ENCODE peak calls at places on chromosomes 11 and 22, in four cellular contexts. N, D, F and Z are unnamed samples. For H3K4me1, the result is how much of the 10 kb centered on the place peaks cover.

GRCh38 chr22:28931844-28932561 is 48.6 kb downstream of the ZNRF3 start:
- DNase-seq in N (no peak), D (no peak), F (no peak), Z (no peak)

GRCh38 chr22:31137721-31138120 is 2.6 kb downstream of the PLA2G3 start:
- DNase-seq in N (no peak), D (no peak), F (no peak), Z (no peak)

GRCh38 chr22:21698430-21699329 is 32.9 kb downstream of the PPIL2 start:
- DNase-seq in N (no peak), D (peak), F (no peak), Z (peak)

GRCh38 chr22:24134090-24134846 is 47.0 kb upstream of the SUSD2 start:
- DNase-seq in N (no peak), D (peak), F (no peak), Z (no peak)

GRCh38 chr11:72683782-72684200 is 9.6 kb upstream of the PDE2A start:
- DNase-seq in N (peak), D (peak), F (peak), Z (peak)

GRCh38 chr22:19447388-19448075 is at the start of gene C22orf39:
- DNase-seq in N (peak), D (peak), F (peak), Z (peak)

GRCh38 chr22:39622881-39623367 is 52.4 kb downstream of the CACNA1I start:
- DNase-seq in N (peak), D (peak), F (peak), Z (peak)

GRCh38 chr11:74493816-74494630 is 499 bp upstream of the LIPT2 start:
- DNase-seq in N (no peak), D (no peak), F (peak), Z (no peak)

GRCh38 chr11:2529636-2530035 is 84.8 kb downstream of the KCNQ1 start:
- DNase-seq in N (no peak), D (peak), F (peak), Z (no peak)

GRCh38 chr22:37196539-37197450 is 8.7 kb upstream of the C1QTNF6 start:
- DNase-seq in N (peak), D (peak), F (peak), Z (peak)

GRCh38 chr11:126282742-126283591 is at the start of gene TIRAP:
- DNase-seq in N (peak), D (peak), F (peak), Z (peak)

GRCh38 chr11:13256216-13256615 is 21.4 kb upstream of the BMAL1 start:
- DNase-seq in N (no peak), D (no peak), F (no peak), Z (no peak)

GRCh38 chr22:40818192-40818746 is 877 bp downstream of the SLC25A17 start:
- DNase-seq in N (no peak), D (no peak), F (no peak), Z (no peak)

GRCh38 chr22:11253000-11253511 is 4274.9 kb upstream of the OR11H1 start:
- DNase-seq in N (no peak), D (no peak), F (peak), Z (no peak)

GRCh38 chr11:125338435-125338834 is 157.6 kb downstream of the FEZ1 start:
- DNase-seq in N (no peak), D (no peak), F (no peak), Z (no peak)

GRCh38 chr22:47966316-47966715 is 1203.9 kb downstream of the TBC1D22A start:
- DNase-seq in N (no peak), D (no peak), F (no peak), Z (no peak)

GRCh38 chr11:14312736-14313438 is 46.1 kb downstream of the RRAS2 start:
- DNase-seq in N (no peak), D (no peak), F (no peak), Z (no peak)

GRCh38 chr11:3021125-3021524 is 29.0 kb upstream of the NAP1L4 start:
- DNase-seq in N (no peak), D (no peak), F (peak), Z (no peak)

GRCh38 chr11:110249066-110249465 is 47.3 kb downstream of the RDX start:
- DNase-seq in N (no peak), D (no peak), F (no peak), Z (no peak)

GRCh38 chr11:66815646-66816045 is 27.6 kb upstream of the RCE1 start:
- DNase-seq in N (no peak), D (no peak), F (no peak), Z (no peak)

GRCh38 chr22:31173386-31174145 is 13.6 kb downstream of the RNF185 start:
- DNase-seq in N (no peak), D (no peak), F (no peak), Z (no peak)

GRCh38 chr11:58579192-58580129 is 598 bp downstream of the ZFP91 start:
- DNase-seq in N (peak), D (peak), F (peak), Z (peak)

GRCh38 chr22:44147821-44148574 is 32.7 kb upstream of the PARVG start:
- DNase-seq in N (no peak), D (no peak), F (no peak), Z (no peak)

GRCh38 chr11:74388678-74389327 is 9.4 kb downstream of the PGM2L1 start:
- DNase-seq in N (peak), D (no peak), F (peak), Z (peak)

GRCh38 chr22:28948404-28948803 is 65.0 kb downstream of the ZNRF3 start:
- DNase-seq in N (no peak), D (no peak), F (no peak), Z (no peak)

GRCh38 chr11:24509114-24509513 is 12.3 kb downstream of the LUZP2 start:
- DNase-seq in N (no peak), D (no peak), F (no peak), Z (no peak)

DNA sequence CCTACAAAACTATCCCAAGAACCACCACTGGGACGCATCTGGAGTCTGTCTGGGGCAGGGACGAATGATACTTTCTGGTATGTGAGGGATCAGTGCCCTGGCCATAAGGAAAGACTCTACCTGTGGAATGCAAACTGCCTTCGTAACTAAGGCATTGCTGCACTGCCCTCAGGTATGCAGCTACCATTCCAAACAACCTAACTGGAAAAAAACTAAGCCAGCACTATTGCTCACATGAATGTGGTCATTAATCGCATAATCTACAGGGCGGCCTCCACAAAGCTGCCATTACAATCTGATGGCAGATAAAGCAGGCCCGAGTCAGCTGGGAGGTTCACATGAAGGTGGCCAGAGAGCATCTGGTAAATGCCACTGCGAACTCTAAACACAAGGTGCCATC is 3.9 kb downstream of the PACSIN2 start:
- DNase-seq in N (no peak), D (no peak), F (peak), Z (peak)
- TF ChIP-seq CTCF in N (no peak), D (no peak), F (no peak), Z (no peak)

GRCh38 chr11:61833478-61833877 is 5.4 kb downstream of the FADS2 start:
- DNase-seq in N (no peak), D (no peak), F (no peak), Z (no peak)
- H3K4me3 ChIP-seq in N (no peak), D (no peak), F (no peak), Z (no peak)

GRCh38 chr11:102551188-102551781 is 20.7 kb upstream of the MMP7 start:
- DNase-seq in N (no peak), D (no peak), F (no peak), Z (no peak)

GRCh38 chr11:102552020-102552419 is 21.5 kb upstream of the MMP7 start:
- DNase-seq in N (no peak), D (no peak), F (no peak), Z (no peak)

GRCh38 chr11:102552447-102553200 is 22.1 kb upstream of the MMP7 start:
- DNase-seq in N (peak), D (no peak), F (peak), Z (no peak)

GRCh38 chr11:102555091-102555490 is 24.5 kb upstream of the MMP7 start:
- DNase-seq in N (no peak), D (no peak), F (no peak), Z (no peak)

DNA sequence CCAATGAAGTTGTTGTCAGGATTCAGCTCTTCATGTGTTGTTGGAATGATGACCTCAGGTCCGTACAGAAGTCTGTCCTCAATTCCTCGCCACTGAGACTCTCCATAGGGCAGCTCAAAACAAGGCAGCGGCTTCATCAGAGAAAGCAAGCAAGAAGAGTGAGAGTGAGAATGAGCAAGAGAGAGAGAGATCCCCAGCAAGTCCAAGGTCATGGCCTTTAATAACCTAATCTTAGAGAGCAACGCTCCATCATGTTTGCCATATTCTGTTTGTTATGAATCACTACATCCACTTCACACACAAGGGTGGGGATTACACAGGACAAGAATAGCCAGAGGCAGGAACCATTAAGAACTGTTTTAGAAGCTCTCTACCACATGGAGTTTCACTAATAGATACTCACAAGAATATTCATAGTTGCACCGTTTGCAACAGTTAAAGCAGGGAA is 23.3 kb upstream of the MMP7 start:
- DNase-seq in N (no peak), D (no peak), F (no peak), Z (peak)
- H3K4me1 ChIP-seq in N (under half), D (under half), F (under half), Z (under half)

GRCh38 chr11:69013009-69013951 is at the start of gene MRGPRF:
- DNase-seq in N (peak), D (peak), F (peak), Z (peak)
- TF ChIP-seq CTCF in N (no peak), D (peak), F (no peak), Z (peak)